ENCODE peak calls at places on chromosomes 13 and 19, in seven cellular contexts. W, H, T, R, C, U and B are unnamed samples. For H3K4me1, the result is how much of the 10 kb centered on the place peaks cover.

GRCh38 chr19:1307320-1307719 is 21.6 kb downstream of the EFNA2 start:
- DNase-seq in H (no peak), R (no peak), C (no peak), W (no peak), T (no peak), U (no peak), B (no peak)

GRCh38 chr13:47033216-47033615 is 136.4 kb upstream of the HTR2A start:
- DNase-seq in T (no peak), W (no peak), U (no peak), R (no peak), H (no peak), C (no peak), B (no peak)

GRCh38 chr13:112680741-112681360 is 9.0 kb upstream of the ATP11A start:
- DNase-seq in T (no peak), C (no peak), H (no peak), U (no peak), W (peak), R (no peak), B (no peak)

GRCh38 chr19:33797821-33798633 is 1.4 kb downstream of the KCTD15 start:
- DNase-seq in U (no peak), C (peak), R (no peak), W (peak), H (peak), T (peak), B (peak)

GRCh38 chr13:103308700-103309099 is 242.5 kb upstream of the SLC10A2 start:
- DNase-seq in H (no peak), R (no peak), U (no peak), W (no peak), T (no peak), C (no peak), B (no peak)

GRCh38 chr19:41456342-41456918 is 13.5 kb downstream of the ERICH4 start:
- DNase-seq in T (no peak), H (no peak), C (no peak), W (no peak), U (no peak), R (no peak), B (no peak)

GRCh38 chr19:36638862-36639510 is 27.7 kb downstream of the ZNF461 start:
- DNase-seq in T (no peak), H (no peak), C (no peak), W (no peak), R (no peak), U (no peak), B (no peak)

GRCh38 chr13:30892966-30893365 is 13.1 kb upstream of the MEDAG start:
- DNase-seq in H (no peak), T (peak), C (peak), R (no peak), W (no peak), U (no peak), B (no peak)

GRCh38 chr13:48675247-48675646 is 21.5 kb downstream of the CYSLTR2 start:
- DNase-seq in T (no peak), U (no peak), W (no peak), H (no peak), C (no peak), R (no peak), B (no peak)

GRCh38 chr13:99255241-99255640 is 2.9 kb downstream of the GPR18 start:
- DNase-seq in H (no peak), T (no peak), U (no peak), C (no peak), R (no peak), W (no peak), B (no peak)

GRCh38 chr19:16301999-16302694 is 22.5 kb upstream of the KLF2 start:
- DNase-seq in R (peak), U (no peak), T (no peak), H (no peak), C (no peak), W (no peak), B (no peak)

GRCh38 chr19:12791345-12792047 is at the start of gene JUNB:
- DNase-seq in C (peak), U (peak), H (peak), T (peak), R (peak), W (peak), B (peak)

GRCh38 chr19:44192127-44192526 is 20.2 kb upstream of the ZNF227 start:
- DNase-seq in H (no peak), U (no peak), R (no peak), T (no peak), W (no peak), C (no peak), B (no peak)

GRCh38 chr19:48196933-48197665 is 26.6 kb downstream of the ZSWIM9 start:
- DNase-seq in U (no peak), T (no peak), R (no peak), C (peak), W (peak), H (no peak), B (no peak)

GRCh38 chr19:16233081-16233776 is 35.5 kb downstream of the AP1M1 start:
- DNase-seq in T (no peak), R (no peak), H (no peak), C (no peak), U (no peak), W (no peak), B (no peak)

GRCh38 chr19:48292798-48293197 is 22.9 kb downstream of the ZNF114 start:
- DNase-seq in H (no peak), C (no peak), W (no peak), R (no peak), T (no peak), U (no peak), B (no peak)

GRCh38 chr19:39363909-39364457 is 21.8 kb downstream of the SAMD4B start:
- DNase-seq in U (no peak), H (peak), R (no peak), C (no peak), W (no peak), T (peak), B (no peak)

GRCh38 chr19:33194884-33195710 is 967 bp downstream of the LRP3 start:
- DNase-seq in W (peak), T (no peak), R (no peak), H (peak), C (peak), U (no peak), B (peak)

GRCh38 chr19:58212336-58213074 is 16.2 kb upstream of the ZNF544 start:
- DNase-seq in W (no peak), C (no peak), R (no peak), T (no peak), U (no peak), H (no peak), B (no peak)

GRCh38 chr19:45640849-45641273 is 1.7 kb upstream of the EML2 start:
- DNase-seq in C (peak), W (no peak), U (no peak), R (no peak), H (no peak), T (peak), B (peak)

GRCh38 chr13:25927363-25927762 is 124.5 kb downstream of the SHISA2 start:
- DNase-seq in T (no peak), H (no peak), U (no peak), R (no peak), C (no peak), W (no peak), B (no peak)

GRCh38 chr13:50401721-50402510 is 386.7 kb downstream of the KCNRG start:
- DNase-seq in C (no peak), T (no peak), R (no peak), W (no peak), U (no peak), H (no peak), B (no peak)

GRCh38 chr19:2282062-2282861 is at the start of gene PEAK3:
- DNase-seq in W (peak), C (peak), H (peak), T (peak), R (no peak), U (no peak), B (no peak)

GRCh38 chr13:23672616-23673015 is 102.4 kb downstream of the TNFRSF19 start:
- DNase-seq in R (no peak), W (no peak), H (no peak), T (no peak), C (no peak), U (no peak), B (no peak)

GRCh38 chr19:41564515-41565383 is 11.2 kb upstream of the CEACAM21 start:
- DNase-seq in C (peak), T (no peak), U (no peak), R (no peak), W (no peak), H (no peak), B (no peak)

GRCh38 chr19:48391100-48392005 is at the start of gene KDELR1:
- DNase-seq in T (peak), R (no peak), U (peak), H (peak), C (peak), W (peak), B (peak)

GRCh38 chr19:19032420-19033175 is 719 bp downstream of the SUGP2 start:
- DNase-seq in R (no peak), W (peak), H (peak), C (peak), U (no peak), T (peak), B (peak)

GRCh38 chr13:33728271-33729037 is 89.5 kb upstream of the RFC3 start:
- DNase-seq in W (no peak), C (no peak), U (no peak), H (peak), T (peak), R (no peak), B (no peak)

GRCh38 chr13:26476111-26476743 is 81.3 kb upstream of the WASF3 start:
- DNase-seq in H (peak), R (no peak), C (no peak), U (no peak), T (no peak), W (no peak), B (no peak)

DNA sequence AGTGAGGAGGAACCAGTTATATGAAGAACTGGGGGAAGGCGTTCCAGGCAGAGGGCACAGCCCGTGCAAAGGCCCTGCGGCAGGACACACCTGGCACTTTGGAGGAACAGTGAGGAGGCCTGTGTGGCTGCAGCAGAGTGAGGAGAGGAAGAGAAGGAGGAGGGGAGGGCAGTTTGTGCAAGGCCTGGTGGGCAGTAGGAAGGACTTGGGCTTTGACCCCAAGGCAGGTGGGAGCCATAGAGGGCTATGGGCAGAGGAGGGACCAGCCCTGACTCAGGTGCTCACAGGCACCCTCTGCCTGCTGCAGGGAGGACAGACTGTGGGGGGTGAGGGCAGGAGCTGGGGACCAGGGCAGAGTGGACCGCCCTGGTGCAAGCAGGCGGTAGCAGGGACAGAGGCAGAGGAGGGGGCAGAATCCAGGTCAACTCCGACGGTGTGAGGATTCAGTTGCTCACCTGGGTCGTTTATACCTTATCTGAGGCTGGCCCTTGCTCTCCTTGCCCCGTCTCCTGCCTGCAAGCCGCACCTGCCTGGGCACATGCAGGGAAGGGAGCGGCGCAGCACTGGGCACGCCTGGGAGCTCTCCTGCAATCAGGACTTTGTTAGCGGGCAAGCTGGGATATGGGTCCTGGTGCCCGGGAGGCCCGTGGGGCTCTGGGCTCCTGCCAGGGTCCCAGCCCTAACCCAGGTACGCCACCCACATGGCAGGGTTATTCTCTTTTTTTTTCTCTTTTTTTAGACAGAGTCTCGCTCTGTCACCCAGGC is 34.8 kb downstream of the NFIC start:
- DNase-seq in H (no peak), W (peak), R (no peak), C (no peak), T (no peak), U (no peak), B (no peak)
- H3K4me1 ChIP-seq in H (under half), W (under half), R (under half), C (under half), T (under half), U (under half), B (under half)

GRCh38 chr19:9913237-9914000 is 22.9 kb downstream of the OLFM2 start:
- DNase-seq in W (no peak), U (no peak), R (no peak), C (peak), H (peak), T (no peak), B (peak)

GRCh38 chr19:9914001-9914314 is 22.4 kb downstream of the OLFM2 start:
- DNase-seq in H (peak), T (no peak), C (no peak), R (no peak), W (no peak), U (no peak), B (no peak)

GRCh38 chr19:9912551-9913236 is 23.6 kb downstream of the OLFM2 start:
- DNase-seq in C (no peak), W (no peak), H (no peak), T (no peak), R (no peak), U (no peak), B (no peak)

GRCh38 chr19:9916719-9917118 is 19.6 kb downstream of the OLFM2 start:
- DNase-seq in R (no peak), C (no peak), T (no peak), U (no peak), H (no peak), W (no peak), B (no peak)

GRCh38 chr19:9914315-9915207 is 21.8 kb downstream of the OLFM2 start:
- DNase-seq in U (peak), W (peak), H (peak), R (peak), C (peak), T (peak), B (peak)
- H3K27ac ChIP-seq in U (no peak), W (no peak), H (no peak), R (no peak), C (no peak), T (no peak), B (no peak)

GRCh38 chr13:97568850-97569249 is 134.9 kb downstream of the RAP2A start:
- DNase-seq in U (no peak), W (no peak), T (peak), H (no peak), R (peak), C (no peak), B (peak)

GRCh38 chr13:97564929-97565328 is 131.0 kb downstream of the RAP2A start:
- DNase-seq in T (no peak), R (no peak), H (no peak), U (no peak), C (no peak), W (no peak), B (no peak)

GRCh38 chr13:97567510-97568243 is 133.7 kb downstream of the RAP2A start:
- DNase-seq in U (no peak), T (no peak), C (no peak), R (peak), H (peak), W (no peak), B (peak)

GRCh38 chr13:97562962-97563361 is 129.0 kb downstream of the RAP2A start:
- DNase-seq in T (no peak), U (no peak), W (no peak), R (no peak), H (no peak), C (no peak), B (no peak)

GRCh38 chr13:97566907-97567306 is 132.9 kb downstream of the RAP2A start:
- DNase-seq in H (no peak), R (no peak), U (no peak), C (no peak), T (no peak), W (no peak), B (no peak)
- H3K4me1 ChIP-seq in H (under half), R (under half), U (under half), C (under half), T (under half), W (under half), B (under half)

GRCh38 chr13:36131931-36132297 is 732 bp upstream of the DCLK1 start:
- DNase-seq in R (no peak), U (no peak), C (no peak), T (peak), W (no peak), H (peak), B (no peak)
- H3K27ac ChIP-seq in R (no peak), U (no peak), C (no peak), T (peak), W (no peak), H (no peak), B (no peak)